ENCODE peak calls at places on chromosome X, in nine cellular contexts. One of them, this sample, is unnamed.

GRCh38 chrX:38871129-38872029 is 70.1 kb downstream of the MID1IP1 start:
- DNase-seq in heart left ventricle: no peak
- DNase-seq in A549: no peak
- DNase-seq in IMR-90: no peak
- DNase-seq in GM12892: no peak
- DNase-seq in H1: no peak
- DNase-seq in tibial nerve: no peak
- DNase-seq in right lobe of liver: no peak
- DNase-seq in ovary: no peak
- DNase-seq in this sample: no peak

GRCh38 chrX:105765691-105766090 is 56.6 kb upstream of the NRK start:
- DNase-seq in heart left ventricle: no peak
- DNase-seq in A549: no peak
- DNase-seq in IMR-90: no peak
- DNase-seq in GM12892: no peak
- DNase-seq in H1: no peak
- DNase-seq in tibial nerve: no peak
- DNase-seq in right lobe of liver: no peak
- DNase-seq in ovary: no peak
- DNase-seq in this sample: no peak

GRCh38 chrX:23819385-23820234 is 36.6 kb downstream of the SAT1 start:
- DNase-seq in heart left ventricle: no peak
- DNase-seq in A549: no peak
- DNase-seq in IMR-90: peak
- DNase-seq in GM12892: no peak
- DNase-seq in H1: no peak
- DNase-seq in tibial nerve: no peak
- DNase-seq in right lobe of liver: no peak
- DNase-seq in ovary: no peak
- DNase-seq in this sample: no peak

GRCh38 chrX:66622209-66622608 is 16.7 kb downstream of the EDA2R start:
- DNase-seq in heart left ventricle: no peak
- DNase-seq in A549: no peak
- DNase-seq in IMR-90: peak
- DNase-seq in GM12892: no peak
- DNase-seq in H1: no peak
- DNase-seq in tibial nerve: no peak
- DNase-seq in right lobe of liver: no peak
- DNase-seq in ovary: no peak
- DNase-seq in this sample: no peak

GRCh38 chrX:47078129-47079043 is at the start of gene RGN:
- DNase-seq in heart left ventricle: peak
- DNase-seq in A549: no peak
- DNase-seq in IMR-90: no peak
- DNase-seq in GM12892: no peak
- DNase-seq in H1: peak
- DNase-seq in tibial nerve: no peak
- DNase-seq in right lobe of liver: peak
- DNase-seq in ovary: peak
- DNase-seq in this sample: no peak

GRCh38 chrX:8607326-8607725 is 124.6 kb downstream of the ANOS1 start:
- DNase-seq in heart left ventricle: no peak
- DNase-seq in A549: no peak
- DNase-seq in IMR-90: no peak
- DNase-seq in GM12892: no peak
- DNase-seq in H1: no peak
- DNase-seq in tibial nerve: no peak
- DNase-seq in right lobe of liver: no peak
- DNase-seq in ovary: no peak
- DNase-seq in this sample: no peak

GRCh38 chrX:8341814-8342590 is 122.6 kb upstream of the VCX3B start:
- DNase-seq in heart left ventricle: no peak
- DNase-seq in A549: no peak
- DNase-seq in IMR-90: no peak
- DNase-seq in GM12892: no peak
- DNase-seq in H1: no peak
- DNase-seq in tibial nerve: no peak
- DNase-seq in right lobe of liver: no peak
- DNase-seq in ovary: no peak
- DNase-seq in this sample: no peak

GRCh38 chrX:10875995-10876394 is 235.1 kb upstream of the HCCS start:
- DNase-seq in heart left ventricle: no peak
- DNase-seq in A549: no peak
- DNase-seq in IMR-90: no peak
- DNase-seq in GM12892: no peak
- DNase-seq in H1: no peak
- DNase-seq in tibial nerve: no peak
- DNase-seq in right lobe of liver: no peak
- DNase-seq in ovary: no peak
- DNase-seq in this sample: no peak

GRCh38 chrX:349196-349595 is 30.6 kb upstream of the GTPBP6 start:
- DNase-seq in heart left ventricle: peak
- DNase-seq in A549: no peak
- DNase-seq in IMR-90: no peak
- DNase-seq in GM12892: no peak
- DNase-seq in H1: no peak
- DNase-seq in tibial nerve: no peak
- DNase-seq in right lobe of liver: peak
- DNase-seq in ovary: peak
- DNase-seq in this sample: no peak

GRCh38 chrX:16160729-16161128 is 6.6 kb upstream of the MAGEB17 start:
- DNase-seq in heart left ventricle: no peak
- DNase-seq in A549: peak
- DNase-seq in IMR-90: peak
- DNase-seq in GM12892: no peak
- DNase-seq in H1: no peak
- DNase-seq in tibial nerve: no peak
- DNase-seq in right lobe of liver: no peak
- DNase-seq in ovary: no peak
- DNase-seq in this sample: no peak

GRCh38 chrX:140343226-140343873 is 161.5 kb downstream of the SOX3 start:
- DNase-seq in heart left ventricle: no peak
- DNase-seq in A549: no peak
- DNase-seq in IMR-90: peak
- DNase-seq in GM12892: no peak
- DNase-seq in H1: no peak
- DNase-seq in tibial nerve: no peak
- DNase-seq in right lobe of liver: no peak
- DNase-seq in ovary: no peak
- DNase-seq in this sample: no peak

GRCh38 chrX:19846995-19847790 is 40.2 kb downstream of the SH3KBP1 start:
- DNase-seq in heart left ventricle: peak
- DNase-seq in A549: peak
- DNase-seq in IMR-90: peak
- DNase-seq in GM12892: no peak
- DNase-seq in H1: no peak
- DNase-seq in tibial nerve: peak
- DNase-seq in right lobe of liver: no peak
- DNase-seq in ovary: no peak
- DNase-seq in this sample: peak

GRCh38 chrX:117641913-117642656 is 474.5 kb downstream of the KLHL13 start:
- DNase-seq in heart left ventricle: no peak
- DNase-seq in A549: no peak
- DNase-seq in IMR-90: no peak
- DNase-seq in GM12892: no peak
- DNase-seq in H1: no peak
- DNase-seq in tibial nerve: no peak
- DNase-seq in right lobe of liver: no peak
- DNase-seq in ovary: no peak
- DNase-seq in this sample: no peak

GRCh38 chrX:71640002-71640401 is 21.7 kb upstream of the CXCR3 start:
- DNase-seq in heart left ventricle: no peak
- DNase-seq in A549: no peak
- DNase-seq in IMR-90: no peak
- DNase-seq in GM12892: no peak
- DNase-seq in H1: no peak
- DNase-seq in tibial nerve: no peak
- DNase-seq in right lobe of liver: no peak
- DNase-seq in ovary: no peak
- DNase-seq in this sample: no peak

GRCh38 chrX:150150081-150150779 is 211.9 kb upstream of the EOLA2 start:
- DNase-seq in heart left ventricle: no peak
- DNase-seq in A549: no peak
- DNase-seq in IMR-90: no peak
- DNase-seq in GM12892: no peak
- DNase-seq in H1: no peak
- DNase-seq in tibial nerve: no peak
- DNase-seq in right lobe of liver: no peak
- DNase-seq in ovary: no peak
- DNase-seq in this sample: no peak

GRCh38 chrX:78075787-78076389 is 28.2 kb upstream of the PGK1 start:
- DNase-seq in heart left ventricle: no peak
- DNase-seq in A549: no peak
- DNase-seq in IMR-90: no peak
- DNase-seq in GM12892: no peak
- DNase-seq in H1: no peak
- DNase-seq in tibial nerve: no peak
- DNase-seq in right lobe of liver: no peak
- DNase-seq in ovary: no peak
- DNase-seq in this sample: no peak

GRCh38 chrX:1385251-1385794 is 6.6 kb downstream of the SLC25A6 start:
- DNase-seq in heart left ventricle: no peak
- DNase-seq in A549: no peak
- DNase-seq in IMR-90: no peak
- DNase-seq in GM12892: no peak
- DNase-seq in H1: peak
- DNase-seq in tibial nerve: no peak
- DNase-seq in right lobe of liver: peak
- DNase-seq in ovary: no peak
- DNase-seq in this sample: no peak
- TF ChIP-seq POLR2A in heart left ventricle: no peak
- TF ChIP-seq POLR2A in A549: no peak
- TF ChIP-seq POLR2A in IMR-90: no peak
- TF ChIP-seq POLR2A in GM12892: peak
- TF ChIP-seq POLR2A in H1: no peak
- TF ChIP-seq POLR2A in tibial nerve: no peak
- TF ChIP-seq POLR2A in right lobe of liver: no peak
- TF ChIP-seq POLR2A in ovary: no peak
- TF ChIP-seq POLR2A in this sample: no peak

GRCh38 chrX:119236599-119237525 is 777 bp downstream of the PGRMC1 start:
- DNase-seq in heart left ventricle: no peak
- DNase-seq in A549: peak
- DNase-seq in IMR-90: peak
- DNase-seq in GM12892: peak
- DNase-seq in H1: peak
- DNase-seq in tibial nerve: peak
- DNase-seq in right lobe of liver: peak
- DNase-seq in ovary: peak
- DNase-seq in this sample: peak
- TF ChIP-seq POLR2A in heart left ventricle: no peak
- TF ChIP-seq POLR2A in A549: no peak
- TF ChIP-seq POLR2A in IMR-90: no peak
- TF ChIP-seq POLR2A in GM12892: no peak
- TF ChIP-seq POLR2A in H1: no peak
- TF ChIP-seq POLR2A in tibial nerve: no peak
- TF ChIP-seq POLR2A in right lobe of liver: no peak
- TF ChIP-seq POLR2A in ovary: no peak
- TF ChIP-seq POLR2A in this sample: no peak

GRCh38 chrX:48575642-48576041 is 1.4 kb downstream of the RBM3 start:
- DNase-seq in heart left ventricle: no peak
- DNase-seq in A549: no peak
- DNase-seq in IMR-90: no peak
- DNase-seq in GM12892: no peak
- DNase-seq in H1: no peak
- DNase-seq in tibial nerve: no peak
- DNase-seq in right lobe of liver: no peak
- DNase-seq in ovary: no peak
- DNase-seq in this sample: no peak

GRCh38 chrX:48578661-48579128 is 4.4 kb downstream of the RBM3 start:
- DNase-seq in heart left ventricle: no peak
- DNase-seq in A549: no peak
- DNase-seq in IMR-90: no peak
- DNase-seq in GM12892: no peak
- DNase-seq in H1: no peak
- DNase-seq in tibial nerve: no peak
- DNase-seq in right lobe of liver: no peak
- DNase-seq in ovary: no peak
- DNase-seq in this sample: no peak

GRCh38 chrX:48574270-48575266 is at the start of gene RBM3:
- DNase-seq in heart left ventricle: peak
- DNase-seq in A549: peak
- DNase-seq in IMR-90: peak
- DNase-seq in GM12892: peak
- DNase-seq in H1: peak
- DNase-seq in tibial nerve: peak
- DNase-seq in right lobe of liver: peak
- DNase-seq in ovary: peak
- DNase-seq in this sample: peak

GRCh38 chrX:48573690-48574269 is 504 bp upstream of the RBM3 start:
- DNase-seq in heart left ventricle: peak
- DNase-seq in A549: no peak
- DNase-seq in IMR-90: no peak
- DNase-seq in GM12892: no peak
- DNase-seq in H1: no peak
- DNase-seq in tibial nerve: peak
- DNase-seq in right lobe of liver: no peak
- DNase-seq in ovary: peak
- DNase-seq in this sample: no peak

DNA sequence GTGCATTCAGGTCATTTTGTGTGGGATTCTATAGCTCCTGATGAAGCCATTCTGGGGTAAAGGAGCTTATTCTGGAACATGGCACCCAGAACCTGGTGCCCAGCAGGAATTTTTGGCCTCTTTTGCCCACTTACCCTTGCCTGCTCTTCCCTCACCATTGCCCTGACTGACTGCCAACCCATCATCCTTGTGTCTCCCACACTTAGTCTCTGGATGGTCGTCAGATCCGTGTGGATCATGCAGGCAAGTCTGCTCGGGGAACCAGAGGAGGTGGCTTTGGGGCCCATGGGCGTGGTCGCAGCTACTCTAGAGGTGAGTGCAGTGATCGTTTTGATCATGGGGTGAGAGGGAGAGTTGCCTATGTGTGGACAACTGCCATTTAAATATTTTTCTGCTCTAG is 1.8 kb downstream of the RBM3 start:
- DNase-seq in heart left ventricle: no peak
- DNase-seq in A549: no peak
- DNase-seq in IMR-90: no peak
- DNase-seq in GM12892: no peak
- DNase-seq in H1: no peak
- DNase-seq in tibial nerve: no peak
- DNase-seq in right lobe of liver: no peak
- DNase-seq in ovary: no peak
- DNase-seq in this sample: no peak
- TF ChIP-seq POLR2A in heart left ventricle: no peak
- TF ChIP-seq POLR2A in A549: no peak
- TF ChIP-seq POLR2A in IMR-90: no peak
- TF ChIP-seq POLR2A in GM12892: peak
- TF ChIP-seq POLR2A in H1: peak
- TF ChIP-seq POLR2A in tibial nerve: no peak
- TF ChIP-seq POLR2A in right lobe of liver: no peak
- TF ChIP-seq POLR2A in ovary: no peak
- TF ChIP-seq POLR2A in this sample: peak

DNA sequence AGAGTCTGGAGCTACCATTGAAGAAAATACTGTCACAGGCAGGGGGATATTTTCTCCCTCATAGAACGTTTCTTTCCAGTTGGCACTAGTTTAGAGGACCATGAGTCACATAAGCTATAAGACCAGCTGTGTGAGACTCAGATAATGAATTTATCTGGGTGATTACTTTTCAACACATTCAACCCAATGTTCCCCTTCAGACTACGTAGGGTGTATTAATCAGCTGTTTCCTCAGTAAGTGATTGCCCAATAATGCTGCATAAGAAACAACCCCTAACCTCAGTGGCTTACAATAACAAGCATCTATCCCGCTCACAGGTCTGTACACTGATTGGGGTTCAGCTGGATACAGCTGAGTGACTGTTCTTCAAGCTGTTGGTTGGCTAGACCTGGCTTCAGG is 38.1 kb downstream of the CBLL2 start:
- DNase-seq in heart left ventricle: no peak
- DNase-seq in A549: no peak
- DNase-seq in IMR-90: peak
- DNase-seq in GM12892: no peak
- DNase-seq in H1: no peak
- DNase-seq in tibial nerve: no peak
- DNase-seq in right lobe of liver: no peak
- DNase-seq in ovary: no peak
- DNase-seq in this sample: no peak
- TF ChIP-seq POLR2A in heart left ventricle: no peak
- TF ChIP-seq POLR2A in A549: no peak
- TF ChIP-seq POLR2A in IMR-90: no peak
- TF ChIP-seq POLR2A in GM12892: no peak
- TF ChIP-seq POLR2A in H1: no peak
- TF ChIP-seq POLR2A in tibial nerve: no peak
- TF ChIP-seq POLR2A in right lobe of liver: no peak
- TF ChIP-seq POLR2A in ovary: no peak
- TF ChIP-seq POLR2A in this sample: no peak